ENCODE peak calls at places on chromosomes 3 and 15, in six cellular contexts. C is AG09309; O is ovary; X is coronary artery; M is WERI-Rb-1; E is CD8-positive, alpha-beta T cell. H is an unnamed sample.

GRCh38 chr3:40387895-40388254 is 891 bp downstream of the ENTPD3 start:
- DNase-seq in E (no peak), O (no peak), C (no peak), M (no peak), X (no peak), H (no peak)

GRCh38 chr3:134251731-134252391 is 1.2 kb upstream of the RYK start:
- DNase-seq in C (no peak), O (peak), X (no peak), E (no peak), M (no peak), H (no peak)

GRCh38 chr3:172084871-172085556 is 45.6 kb downstream of the FNDC3B start:
- DNase-seq in O (no peak), E (no peak), X (no peak), M (no peak), C (no peak), H (no peak)

GRCh38 chr3:138180375-138181029 is 5.8 kb upstream of the DBR1 start:
- DNase-seq in E (no peak), C (no peak), M (peak), O (no peak), X (no peak), H (no peak)

GRCh38 chr3:135329479-135329878 is 534.4 kb downstream of the EPHB1 start:
- DNase-seq in X (no peak), C (no peak), O (no peak), M (no peak), E (no peak), H (peak)

GRCh38 chr3:195896361-195897080 is 11.8 kb downstream of the TNK2 start:
- DNase-seq in X (no peak), C (peak), E (no peak), O (peak), M (peak), H (no peak)

GRCh38 chr3:182959474-182960350 is 20.6 kb downstream of the DCUN1D1 start:
- DNase-seq in M (no peak), X (no peak), E (no peak), O (no peak), C (no peak), H (no peak)

GRCh38 chr15:74789171-74789627 is 7.3 kb downstream of the CSK start:
- DNase-seq in M (no peak), C (no peak), E (no peak), X (no peak), O (no peak), H (no peak)

GRCh38 chr3:40477671-40478070 is 749 bp downstream of the ZNF619 start:
- DNase-seq in C (no peak), M (no peak), E (no peak), X (no peak), O (no peak), H (no peak)

GRCh38 chr3:124412642-124413041 is 317.6 kb upstream of the UMPS start:
- DNase-seq in C (no peak), M (no peak), X (no peak), E (no peak), O (no peak), H (no peak)

GRCh38 chr3:146498002-146498736 is 28.8 kb upstream of the PLSCR2 start:
- DNase-seq in E (no peak), C (no peak), X (no peak), O (no peak), M (no peak), H (no peak)

GRCh38 chr3:136955813-136956212 is 2.0 kb upstream of the IL20RB start:
- DNase-seq in E (no peak), C (no peak), O (no peak), X (no peak), M (no peak), H (no peak)

GRCh38 chr3:171353423-171353822 is 106.8 kb downstream of the TNIK start:
- DNase-seq in E (no peak), X (no peak), M (no peak), C (no peak), O (no peak), H (no peak)

GRCh38 chr15:61146643-61147230 is 82.4 kb downstream of the RORA start:
- DNase-seq in C (no peak), E (no peak), M (no peak), X (no peak), O (no peak), H (peak)

GRCh38 chr3:121871434-121871833 is 22.8 kb upstream of the SLC15A2 start:
- DNase-seq in E (no peak), X (no peak), C (no peak), M (no peak), O (no peak), H (no peak)

GRCh38 chr15:59191855-59192237 is 14.8 kb upstream of the LDHAL6B start:
- DNase-seq in O (no peak), M (no peak), X (no peak), C (peak), E (no peak), H (no peak)

GRCh38 chr15:57149196-57149595 is 227.1 kb upstream of the CGNL1 start:
- DNase-seq in E (no peak), O (no peak), X (no peak), C (no peak), M (no peak), H (no peak)

GRCh38 chr15:80693682-80694623 is 1.2 kb upstream of the ABHD17C start:
- DNase-seq in O (no peak), X (no peak), C (no peak), E (no peak), M (no peak), H (no peak)

GRCh38 chr3:152466784-152467183 is 198.1 kb downstream of the MBNL1 start:
- DNase-seq in M (no peak), C (peak), O (no peak), X (no peak), E (no peak), H (no peak)

GRCh38 chr15:70217246-70218160 is 119.8 kb upstream of the TLE3 start:
- DNase-seq in M (no peak), C (no peak), X (no peak), E (no peak), O (no peak), H (no peak)

GRCh38 chr3:66933233-66933632 is 64.9 kb upstream of the KBTBD8 start:
- DNase-seq in X (no peak), O (no peak), E (no peak), M (no peak), C (no peak), H (no peak)

GRCh38 chr15:62020576-62021160 is 39.6 kb downstream of the VPS13C start:
- DNase-seq in X (no peak), E (no peak), C (no peak), M (no peak), O (no peak), H (no peak)

GRCh38 chr3:55166577-55167555 is 239.0 kb upstream of the LRTM1 start:
- DNase-seq in O (no peak), X (no peak), C (no peak), E (no peak), M (no peak), H (peak)

GRCh38 chr15:73560501-73561117 is 72.6 kb downstream of the NPTN start:
- DNase-seq in M (peak), C (peak), O (no peak), E (no peak), X (no peak), H (no peak)

GRCh38 chr3:194281306-194281705 is 69.8 kb downstream of the CPN2 start:
- DNase-seq in M (no peak), X (peak), E (no peak), O (no peak), C (no peak), H (no peak)

GRCh38 chr3:154427685-154428291 is 2.2 kb downstream of the GPR149 start:
- DNase-seq in O (no peak), C (no peak), X (no peak), M (peak), E (no peak), H (no peak)
- H3K4me3 ChIP-seq in O (no peak), C (no peak), X (peak), M (peak), E (no peak), H (peak)

GRCh38 chr3:33105341-33105943 is 8.4 kb upstream of the CRTAP start:
- DNase-seq in E (no peak), M (no peak), O (no peak), X (no peak), C (no peak), H (no peak)
- TF ChIP-seq CTCF in E (no peak), M (no peak), O (no peak), X (no peak), C (no peak), H (no peak)

DNA sequence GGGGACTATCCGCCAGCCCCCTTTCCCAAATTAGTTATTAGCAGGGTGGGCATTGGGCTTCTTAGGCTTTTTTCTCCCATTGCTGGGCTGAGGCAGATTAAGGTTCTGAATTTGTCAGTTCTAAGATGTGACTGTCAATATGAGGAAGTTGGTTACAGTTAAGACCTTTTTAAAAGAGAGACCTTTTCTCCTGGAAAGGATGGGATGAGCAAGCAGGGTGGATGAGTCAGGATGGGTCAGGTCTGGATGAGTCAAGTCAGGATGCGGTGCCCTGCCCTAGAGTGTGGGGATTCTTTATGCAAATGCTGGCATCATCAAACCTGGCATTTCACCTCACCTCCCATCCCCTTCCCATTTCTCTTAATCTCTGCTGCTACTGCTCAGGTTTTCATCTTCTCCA is 1.9 kb downstream of the AEN start:
- DNase-seq in E (no peak), O (no peak), M (no peak), X (peak), C (peak), H (no peak)
- H3K4me3 ChIP-seq in E (peak), O (no peak), M (no peak), X (peak), C (peak), H (peak)

GRCh38 chr15:52678036-52678467 is 1.1 kb downstream of the ATOSA start:
- DNase-seq in X (peak), M (peak), O (peak), C (no peak), E (peak), H (peak)

GRCh38 chr15:52678468-52679231 is 538 bp downstream of the ATOSA start:
- DNase-seq in O (peak), C (no peak), E (peak), X (peak), M (peak), H (no peak)

GRCh38 chr15:52680756-52681155 is 1.6 kb upstream of the ATOSA start:
- DNase-seq in O (no peak), X (no peak), E (no peak), M (no peak), C (no peak), H (no peak)

GRCh38 chr15:52680041-52680391 is 828 bp upstream of the ATOSA start:
- DNase-seq in X (no peak), O (no peak), E (no peak), C (no peak), M (no peak), H (no peak)

GRCh38 chr15:52679232-52680040 is at the start of gene ATOSA:
- DNase-seq in C (peak), X (peak), E (peak), O (peak), M (peak), H (peak)
- TF ChIP-seq CTCF in C (peak), X (no peak), E (no peak), O (no peak), M (no peak), H (no peak)